ENCODE peak calls at places on chromosome 18, in nine cellular contexts. One of them, this sample, is unnamed.

GRCh38 chr18:2651981-2652380 is 3.5 kb upstream of the SMCHD1 start:
- DNase-seq in uterus: no peak
- DNase-seq in psoas muscle: no peak
- DNase-seq in neuronal stem cell: no peak
- DNase-seq in tibial artery: no peak
- DNase-seq in tibial nerve: no peak
- DNase-seq in left lung: no peak
- DNase-seq in pancreas: no peak
- DNase-seq in colonic mucosa: no peak
- DNase-seq in this sample: no peak

GRCh38 chr18:76382265-76382664 is 112.8 kb downstream of the ZNF516 start:
- DNase-seq in uterus: peak; percentile 16
- DNase-seq in psoas muscle: no peak
- DNase-seq in neuronal stem cell: no peak
- DNase-seq in tibial artery: peak; percentile 5
- DNase-seq in tibial nerve: no peak
- DNase-seq in left lung: no peak
- DNase-seq in pancreas: no peak
- DNase-seq in colonic mucosa: no peak
- DNase-seq in this sample: no peak

GRCh38 chr18:42094875-42095274 is 139.8 kb downstream of the PIK3C3 start:
- DNase-seq in uterus: no peak
- DNase-seq in psoas muscle: no peak
- DNase-seq in neuronal stem cell: no peak
- DNase-seq in tibial artery: no peak
- DNase-seq in tibial nerve: no peak
- DNase-seq in left lung: no peak
- DNase-seq in pancreas: no peak
- DNase-seq in colonic mucosa: no peak
- DNase-seq in this sample: no peak

GRCh38 chr18:58911241-58911640 is 46.6 kb downstream of the ZNF532 start:
- DNase-seq in uterus: no peak
- DNase-seq in psoas muscle: no peak
- DNase-seq in neuronal stem cell: no peak
- DNase-seq in tibial artery: no peak
- DNase-seq in tibial nerve: no peak
- DNase-seq in left lung: no peak
- DNase-seq in pancreas: no peak
- DNase-seq in colonic mucosa: no peak
- DNase-seq in this sample: no peak

GRCh38 chr18:35178260-35178659 is 62.6 kb upstream of the ZNF397 start:
- DNase-seq in uterus: no peak
- DNase-seq in psoas muscle: no peak
- DNase-seq in neuronal stem cell: no peak
- DNase-seq in tibial artery: no peak
- DNase-seq in tibial nerve: no peak
- DNase-seq in left lung: no peak
- DNase-seq in pancreas: no peak
- DNase-seq in colonic mucosa: no peak
- DNase-seq in this sample: no peak

GRCh38 chr18:10120622-10121021 is 206.8 kb downstream of the VAPA start:
- DNase-seq in uterus: no peak
- DNase-seq in psoas muscle: no peak
- DNase-seq in neuronal stem cell: no peak
- DNase-seq in tibial artery: no peak
- DNase-seq in tibial nerve: no peak
- DNase-seq in left lung: no peak
- DNase-seq in pancreas: no peak
- DNase-seq in colonic mucosa: no peak
- DNase-seq in this sample: no peak

GRCh38 chr18:5298156-5298852 is 2.8 kb upstream of the ZBTB14 start:
- DNase-seq in uterus: no peak
- DNase-seq in psoas muscle: no peak
- DNase-seq in neuronal stem cell: no peak
- DNase-seq in tibial artery: no peak
- DNase-seq in tibial nerve: peak; percentile 28
- DNase-seq in left lung: no peak
- DNase-seq in pancreas: no peak
- DNase-seq in colonic mucosa: no peak
- DNase-seq in this sample: no peak

GRCh38 chr18:74172697-74173433 is 24.5 kb downstream of the TIMM21 start:
- DNase-seq in uterus: no peak
- DNase-seq in psoas muscle: no peak
- DNase-seq in neuronal stem cell: no peak
- DNase-seq in tibial artery: no peak
- DNase-seq in tibial nerve: no peak
- DNase-seq in left lung: no peak
- DNase-seq in pancreas: no peak
- DNase-seq in colonic mucosa: no peak
- DNase-seq in this sample: no peak

GRCh38 chr18:76483780-76484179 is 11.3 kb downstream of the ZNF516 start:
- DNase-seq in uterus: no peak
- DNase-seq in psoas muscle: no peak
- DNase-seq in neuronal stem cell: no peak
- DNase-seq in tibial artery: peak; percentile 40
- DNase-seq in tibial nerve: no peak
- DNase-seq in left lung: no peak
- DNase-seq in pancreas: no peak
- DNase-seq in colonic mucosa: no peak
- DNase-seq in this sample: no peak

GRCh38 chr18:48824231-48824970 is 126.4 kb downstream of the SMAD7 start:
- DNase-seq in uterus: no peak
- DNase-seq in psoas muscle: peak; percentile 9
- DNase-seq in neuronal stem cell: no peak
- DNase-seq in tibial artery: peak; percentile 37
- DNase-seq in tibial nerve: no peak
- DNase-seq in left lung: no peak
- DNase-seq in pancreas: no peak
- DNase-seq in colonic mucosa: peak; percentile 6
- DNase-seq in this sample: peak; percentile 15
- H3K4me1 ChIP-seq in uterus: peaks cover 17% of the 10 kb centered on the region
- H3K4me1 ChIP-seq in psoas muscle: peaks cover 26% of the 10 kb centered on the region
- H3K4me1 ChIP-seq in neuronal stem cell: peaks cover 37% of the 10 kb centered on the region
- H3K4me1 ChIP-seq in tibial artery: peaks cover 40% of the 10 kb centered on the region
- H3K4me1 ChIP-seq in tibial nerve: peaks cover 24% of the 10 kb centered on the region
- H3K4me1 ChIP-seq in left lung: peaks cover 10% of the 10 kb centered on the region
- H3K4me1 ChIP-seq in pancreas: peaks cover 3% of the 10 kb centered on the region
- H3K4me1 ChIP-seq in colonic mucosa: no peaks in the 10 kb centered on the region
- H3K4me1 ChIP-seq in this sample: peaks cover 4% of the 10 kb centered on the region

GRCh38 chr18:1014951-1015627 is 110.4 kb downstream of the ADCYAP1 start:
- DNase-seq in uterus: no peak
- DNase-seq in psoas muscle: no peak
- DNase-seq in neuronal stem cell: no peak
- DNase-seq in tibial artery: no peak
- DNase-seq in tibial nerve: no peak
- DNase-seq in left lung: peak; percentile 32
- DNase-seq in pancreas: no peak
- DNase-seq in colonic mucosa: no peak
- DNase-seq in this sample: no peak

GRCh38 chr18:1017227-1017626 is 112.6 kb downstream of the ADCYAP1 start:
- DNase-seq in uterus: no peak
- DNase-seq in psoas muscle: no peak
- DNase-seq in neuronal stem cell: no peak
- DNase-seq in tibial artery: no peak
- DNase-seq in tibial nerve: no peak
- DNase-seq in left lung: no peak
- DNase-seq in pancreas: no peak
- DNase-seq in colonic mucosa: no peak
- DNase-seq in this sample: no peak

GRCh38 chr18:1018211-1018651 is 113.6 kb downstream of the ADCYAP1 start:
- DNase-seq in uterus: no peak
- DNase-seq in psoas muscle: no peak
- DNase-seq in neuronal stem cell: no peak
- DNase-seq in tibial artery: no peak
- DNase-seq in tibial nerve: no peak
- DNase-seq in left lung: no peak
- DNase-seq in pancreas: no peak
- DNase-seq in colonic mucosa: no peak
- DNase-seq in this sample: no peak

GRCh38 chr18:1015777-1016176 is 111.1 kb downstream of the ADCYAP1 start:
- DNase-seq in uterus: no peak
- DNase-seq in psoas muscle: no peak
- DNase-seq in neuronal stem cell: no peak
- DNase-seq in tibial artery: no peak
- DNase-seq in tibial nerve: no peak
- DNase-seq in left lung: no peak
- DNase-seq in pancreas: no peak
- DNase-seq in colonic mucosa: no peak
- DNase-seq in this sample: no peak

DNA sequence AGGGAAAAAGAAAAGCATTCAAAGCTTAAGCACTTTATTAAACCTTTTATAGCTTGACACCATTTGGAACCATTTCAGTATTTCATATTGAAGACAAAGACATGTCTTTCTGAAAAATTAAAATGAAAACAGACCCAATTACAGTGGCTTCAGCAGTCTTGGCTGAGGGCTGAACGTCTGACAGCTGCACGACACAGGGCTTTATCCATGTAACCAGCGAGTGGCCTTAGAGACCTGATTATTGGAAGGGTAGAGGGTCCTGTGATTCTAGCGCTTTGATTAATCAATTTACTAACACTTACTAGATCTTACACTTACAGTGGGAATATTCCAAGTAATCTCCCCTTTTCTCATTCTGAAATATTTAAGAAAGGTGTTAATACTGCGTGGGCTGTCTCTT is 113.0 kb downstream of the ADCYAP1 start:
- DNase-seq in uterus: no peak
- DNase-seq in psoas muscle: no peak
- DNase-seq in neuronal stem cell: no peak
- DNase-seq in tibial artery: no peak
- DNase-seq in tibial nerve: no peak
- DNase-seq in left lung: no peak
- DNase-seq in pancreas: no peak
- DNase-seq in colonic mucosa: no peak
- DNase-seq in this sample: no peak
- H3K4me1 ChIP-seq in uterus: peaks cover 6% of the 10 kb centered on the region
- H3K4me1 ChIP-seq in psoas muscle: no peaks in the 10 kb centered on the region
- H3K4me1 ChIP-seq in neuronal stem cell: peaks cover 15% of the 10 kb centered on the region
- H3K4me1 ChIP-seq in tibial artery: peaks cover 15% of the 10 kb centered on the region
- H3K4me1 ChIP-seq in tibial nerve: no peaks in the 10 kb centered on the region
- H3K4me1 ChIP-seq in left lung: no peaks in the 10 kb centered on the region
- H3K4me1 ChIP-seq in pancreas: no peaks in the 10 kb centered on the region
- H3K4me1 ChIP-seq in colonic mucosa: no peaks in the 10 kb centered on the region
- H3K4me1 ChIP-seq in this sample: no peaks in the 10 kb centered on the region

GRCh38 chr18:45686892-45687611 is 36.9 kb upstream of the SLC14A1 start:
- DNase-seq in uterus: no peak
- DNase-seq in psoas muscle: peak; percentile 46
- DNase-seq in neuronal stem cell: no peak
- DNase-seq in tibial artery: no peak
- DNase-seq in tibial nerve: no peak
- DNase-seq in left lung: no peak
- DNase-seq in pancreas: no peak
- DNase-seq in colonic mucosa: no peak
- DNase-seq in this sample: no peak

GRCh38 chr18:45682181-45682580 is 41.8 kb upstream of the SLC14A1 start:
- DNase-seq in uterus: no peak
- DNase-seq in psoas muscle: no peak
- DNase-seq in neuronal stem cell: no peak
- DNase-seq in tibial artery: no peak
- DNase-seq in tibial nerve: no peak
- DNase-seq in left lung: no peak
- DNase-seq in pancreas: no peak
- DNase-seq in colonic mucosa: no peak
- DNase-seq in this sample: no peak

GRCh38 chr18:45687617-45688016 is 36.4 kb upstream of the SLC14A1 start:
- DNase-seq in uterus: no peak
- DNase-seq in psoas muscle: no peak
- DNase-seq in neuronal stem cell: no peak
- DNase-seq in tibial artery: no peak
- DNase-seq in tibial nerve: no peak
- DNase-seq in left lung: no peak
- DNase-seq in pancreas: no peak
- DNase-seq in colonic mucosa: no peak
- DNase-seq in this sample: no peak

GRCh38 chr18:45688113-45688512 is 35.9 kb upstream of the SLC14A1 start:
- DNase-seq in uterus: no peak
- DNase-seq in psoas muscle: no peak
- DNase-seq in neuronal stem cell: no peak
- DNase-seq in tibial artery: no peak
- DNase-seq in tibial nerve: no peak
- DNase-seq in left lung: no peak
- DNase-seq in pancreas: no peak
- DNase-seq in colonic mucosa: no peak
- DNase-seq in this sample: no peak

DNA sequence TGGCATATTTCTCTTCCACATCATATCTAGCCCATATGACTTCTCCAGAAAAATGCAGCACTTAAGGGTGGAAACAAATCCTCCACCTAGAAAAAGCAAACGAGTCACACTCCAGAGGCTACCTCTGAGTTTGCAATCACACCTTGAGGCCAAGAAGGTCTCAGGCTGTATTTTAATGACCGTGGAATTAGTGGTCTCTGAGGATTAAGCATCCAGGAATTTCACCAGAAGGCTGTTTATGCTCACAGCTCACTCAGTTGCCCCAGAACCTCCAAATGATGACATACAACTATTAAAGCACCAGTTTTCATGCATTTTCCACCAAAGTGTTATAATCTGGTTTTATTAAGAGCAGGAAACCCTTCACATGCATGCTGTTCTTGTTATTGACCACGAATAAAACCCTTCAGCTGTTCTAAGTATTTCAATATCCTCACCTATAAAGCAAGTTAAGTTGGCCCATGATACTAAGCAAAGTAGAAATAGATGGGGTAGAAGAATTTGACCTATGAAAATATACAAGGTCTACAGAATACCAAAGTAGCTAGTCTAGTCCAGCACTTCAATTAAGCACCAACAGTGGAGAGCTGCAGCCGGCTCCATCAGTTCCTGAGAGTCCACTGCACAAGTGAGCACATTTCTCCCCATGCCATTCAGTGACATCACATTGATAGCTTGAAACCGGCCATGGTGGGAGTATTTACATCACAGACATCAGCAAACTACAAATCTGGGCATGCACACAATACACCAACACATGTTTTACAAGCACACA is 39.5 kb upstream of the SLC14A1 start:
- DNase-seq in uterus: no peak
- DNase-seq in psoas muscle: no peak
- DNase-seq in neuronal stem cell: no peak
- DNase-seq in tibial artery: no peak
- DNase-seq in tibial nerve: no peak
- DNase-seq in left lung: no peak
- DNase-seq in pancreas: no peak
- DNase-seq in colonic mucosa: no peak
- DNase-seq in this sample: no peak
- H3K4me1 ChIP-seq in uterus: no peaks in the 10 kb centered on the region
- H3K4me1 ChIP-seq in psoas muscle: no peaks in the 10 kb centered on the region
- H3K4me1 ChIP-seq in neuronal stem cell: peaks cover 2% of the 10 kb centered on the region
- H3K4me1 ChIP-seq in tibial artery: no peaks in the 10 kb centered on the region
- H3K4me1 ChIP-seq in tibial nerve: no peaks in the 10 kb centered on the region
- H3K4me1 ChIP-seq in left lung: no peaks in the 10 kb centered on the region
- H3K4me1 ChIP-seq in pancreas: no peaks in the 10 kb centered on the region
- H3K4me1 ChIP-seq in colonic mucosa: no peaks in the 10 kb centered on the region
- H3K4me1 ChIP-seq in this sample: no peaks in the 10 kb centered on the region

DNA sequence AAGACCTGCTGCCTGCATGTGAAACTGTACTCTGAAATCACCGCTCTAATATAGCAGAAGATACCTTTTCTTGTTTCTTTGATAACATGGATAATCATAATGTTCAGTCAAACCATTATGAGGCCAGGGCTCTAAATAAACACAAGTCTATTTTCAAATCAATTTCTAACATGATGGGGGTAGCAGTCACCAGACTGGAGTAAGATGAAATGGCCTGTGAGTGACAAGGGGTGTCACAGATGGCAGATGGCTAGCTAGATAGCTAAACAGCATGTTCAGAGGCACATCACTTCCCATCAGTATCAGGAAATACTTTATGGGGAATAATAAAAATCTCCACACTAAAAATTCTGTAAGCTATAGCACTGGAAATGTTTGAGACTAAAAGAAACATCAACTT is 14.0 kb downstream of the MBD2 start:
- DNase-seq in uterus: no peak
- DNase-seq in psoas muscle: no peak
- DNase-seq in neuronal stem cell: no peak
- DNase-seq in tibial artery: no peak
- DNase-seq in tibial nerve: no peak
- DNase-seq in left lung: no peak
- DNase-seq in pancreas: no peak
- DNase-seq in colonic mucosa: no peak
- DNase-seq in this sample: no peak
- H3K4me1 ChIP-seq in uterus: peaks cover 3% of the 10 kb centered on the region
- H3K4me1 ChIP-seq in psoas muscle: peaks cover 27% of the 10 kb centered on the region
- H3K4me1 ChIP-seq in neuronal stem cell: no peaks in the 10 kb centered on the region
- H3K4me1 ChIP-seq in tibial artery: peaks cover 3% of the 10 kb centered on the region
- H3K4me1 ChIP-seq in tibial nerve: peaks cover 4% of the 10 kb centered on the region
- H3K4me1 ChIP-seq in left lung: peaks cover 21% of the 10 kb centered on the region
- H3K4me1 ChIP-seq in pancreas: peaks cover 21% of the 10 kb centered on the region
- H3K4me1 ChIP-seq in colonic mucosa: peaks cover 5% of the 10 kb centered on the region
- H3K4me1 ChIP-seq in this sample: no peaks in the 10 kb centered on the region

This sample was measured in breast epithelium.